ENCODE peak calls at places on chromosomes 1 and 21, in four cellular contexts. N is endothelial cell of umbilical vein, K is adrenal gland, E is mammary epithelial cell. Z is an unnamed sample.
A peak's percentile ranks its signal among the peaks of the same experiment; 100 is the strongest.

GRCh38 chr21:46322351-46323226 is 1.1 kb downstream of the C21orf58 start:
- DNase-seq in N (peak; percentile 44), K (peak; percentile 57), E (peak; percentile 27), Z (no peak)

GRCh38 chr1:180566048-180566447 is 7.3 kb downstream of the OVAAL start:
- DNase-seq in N (peak; percentile 81), K (no peak), E (no peak), Z (no peak)

GRCh38 chr1:230761443-230762167 is 14.4 kb downstream of the CAPN9 start:
- DNase-seq in N (no peak), K (no peak), E (no peak), Z (no peak)

GRCh38 chr1:171152533-171152932 is 32.6 kb upstream of the FMO2 start:
- DNase-seq in N (no peak), K (no peak), E (no peak), Z (no peak)

GRCh38 chr1:221708076-221708571 is 33.8 kb downstream of the DUSP10 start:
- DNase-seq in N (no peak), K (no peak), E (peak; percentile 66), Z (no peak)

GRCh38 chr21:28229811-28230210 is 762.9 kb downstream of the LTN1 start:
- DNase-seq in N (peak; percentile 37), K (no peak), E (peak; percentile 25), Z (peak; percentile 70)

GRCh38 chr1:54339126-54339525 is 67.1 kb downstream of the SSBP3 start:
- DNase-seq in N (no peak), K (no peak), E (no peak), Z (no peak)

GRCh38 chr1:55309053-55309452 is 93.9 kb upstream of the USP24 start:
- DNase-seq in N (no peak), K (no peak), E (no peak), Z (no peak)

GRCh38 chr1:54885863-54886723 is 902 bp downstream of the DHCR24 start:
- DNase-seq in N (peak; percentile 16), K (no peak), E (peak; percentile 77), Z (peak; percentile 67)

DNA sequence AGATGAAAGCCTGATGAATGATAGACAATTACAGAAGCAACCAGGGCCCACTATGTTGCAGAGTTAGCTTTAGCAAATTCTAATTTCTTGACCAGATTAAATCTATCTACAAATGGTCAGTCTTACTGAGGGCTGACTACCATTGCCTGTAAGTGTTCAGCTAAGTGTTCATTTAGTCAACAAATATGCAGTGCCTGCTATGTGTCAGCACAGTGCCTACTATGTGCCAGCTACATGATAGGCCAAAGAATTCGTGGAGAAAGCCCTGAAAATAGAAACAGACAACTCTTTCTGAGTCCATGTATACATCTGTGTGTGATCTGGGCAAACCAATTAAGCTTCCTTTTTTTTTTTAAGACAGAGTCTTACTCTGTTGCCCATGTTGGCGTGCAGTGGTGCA is 212.8 kb downstream of the SMYD3 start:
- DNase-seq in N (no peak), K (no peak), E (no peak), Z (no peak)
- H3K27me3 ChIP-seq in N (no peaks in the 10 kb centered on the region), K (no peaks in the 10 kb centered on the region), E (no peaks in the 10 kb centered on the region), Z (no peaks in the 10 kb centered on the region)

GRCh38 chr1:166488327-166488726 is 321.5 kb upstream of the FAM78B start:
- DNase-seq in N (no peak), K (no peak), E (no peak), Z (no peak)

GRCh38 chr1:166485620-166486019 is 318.8 kb upstream of the FAM78B start:
- DNase-seq in N (no peak), K (no peak), E (peak; percentile 19), Z (peak; percentile 50)

GRCh38 chr1:166489670-166490436 is 323.1 kb upstream of the FAM78B start:
- DNase-seq in N (no peak), K (peak; percentile 54), E (no peak), Z (peak; percentile 20)

GRCh38 chr1:166489356-166489669 is 322.5 kb upstream of the FAM78B start:
- DNase-seq in N (no peak), K (no peak), E (no peak), Z (no peak)

GRCh38 chr1:166490437-166490784 is 323.6 kb upstream of the FAM78B start:
- DNase-seq in N (no peak), K (peak; percentile 54), E (peak; percentile 19), Z (no peak)
- H3K27ac ChIP-seq in N (no peak overlapping the region), K (no peak overlapping the region), E (no peak overlapping the region), Z (no peak overlapping the region)

GRCh38 chr1:187516874-187517273 is 688.1 kb downstream of the PLA2G4A start:
- DNase-seq in N (no peak), K (no peak), E (peak; percentile 17), Z (peak; percentile 46)
- H3K27me3 ChIP-seq in N (no peaks in the 10 kb centered on the region), K (no peaks in the 10 kb centered on the region), E (no peaks in the 10 kb centered on the region), Z (no peaks in the 10 kb centered on the region)

DNA sequence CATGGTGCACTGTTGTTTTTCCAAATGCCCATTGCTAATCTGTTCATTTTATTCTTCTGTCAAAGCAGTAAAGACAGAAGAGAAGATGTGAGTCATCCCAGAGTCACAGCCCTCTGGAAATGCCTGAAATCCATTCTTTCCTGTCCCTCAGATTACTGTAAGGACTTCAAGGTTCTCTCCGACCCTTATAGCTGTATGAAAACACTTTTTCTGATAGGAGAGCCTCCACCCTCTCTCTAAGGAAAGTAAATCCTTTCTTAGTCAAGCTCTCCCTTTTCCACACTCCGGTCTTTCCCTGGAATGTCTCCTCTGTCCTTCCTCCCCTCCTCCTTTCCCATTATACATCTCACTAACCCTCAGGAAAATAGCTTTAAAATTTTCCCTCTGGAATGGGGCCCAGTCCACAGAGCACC is 3.5 kb upstream of the PRDX6 start:
- DNase-seq in N (peak; percentile 83), K (no peak), E (peak; percentile 64), Z (peak; percentile 54)
- H3K27ac ChIP-seq in N (peak overlapping the region; percentile 56), K (peak overlapping the region; percentile 98), E (no peak overlapping the region), Z (no peak overlapping the region)

DNA sequence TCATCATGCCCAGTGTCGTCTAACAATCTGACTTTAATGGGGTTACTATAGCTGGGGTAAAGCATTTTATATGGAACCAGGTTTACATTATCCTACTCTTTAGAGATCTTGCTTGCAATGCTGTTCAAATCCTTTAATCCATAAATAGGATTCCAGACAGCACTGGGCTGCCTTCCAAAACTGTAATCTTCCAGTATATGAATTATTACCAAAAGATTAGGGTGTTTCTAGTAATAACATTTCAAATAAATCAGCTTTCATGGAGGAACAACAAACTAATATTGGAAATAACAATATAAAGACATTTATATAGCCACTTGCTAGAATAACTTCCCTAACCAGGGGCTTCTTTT is 88.6 kb upstream of the PLXNA2 start:
- DNase-seq in N (no peak), K (no peak), E (no peak), Z (no peak)
- H3K27me3 ChIP-seq in N (no peaks in the 10 kb centered on the region), K (no peaks in the 10 kb centered on the region), E (peaks cover 20% of the 10 kb centered on the region), Z (peaks cover 59% of the 10 kb centered on the region)

DNA sequence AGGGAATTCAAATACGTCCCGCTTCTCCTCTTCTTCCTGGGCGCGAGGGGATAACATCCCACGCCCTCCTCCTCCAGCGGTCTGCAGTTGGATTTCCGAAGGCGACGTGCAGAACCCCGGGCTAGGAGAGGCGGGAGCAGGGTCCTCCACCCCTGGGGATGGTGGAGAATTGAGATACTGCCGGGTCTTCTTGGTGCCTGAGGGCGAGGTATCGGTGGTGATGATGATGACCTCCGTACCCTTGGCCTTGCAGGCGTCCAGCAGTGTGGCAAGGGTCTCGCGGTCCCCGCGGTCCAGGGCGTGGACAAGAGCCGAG is 3.2 kb upstream of the LIX1L start:
- DNase-seq in N (no peak), K (no peak), E (no peak), Z (no peak)
- H3K27ac ChIP-seq in N (no peak overlapping the region), K (peak overlapping the region; percentile 92), E (no peak overlapping the region), Z (no peak overlapping the region)

GRCh38 chr1:22972760-22973159 is at the start of gene LACTBL1:
- DNase-seq in N (no peak), K (peak; percentile 24), E (no peak), Z (no peak)
- H3K27me3 ChIP-seq in N (peaks cover 21% of the 10 kb centered on the region), K (no peaks in the 10 kb centered on the region), E (peaks cover 6% of the 10 kb centered on the region), Z (peaks cover 40% of the 10 kb centered on the region)

DNA sequence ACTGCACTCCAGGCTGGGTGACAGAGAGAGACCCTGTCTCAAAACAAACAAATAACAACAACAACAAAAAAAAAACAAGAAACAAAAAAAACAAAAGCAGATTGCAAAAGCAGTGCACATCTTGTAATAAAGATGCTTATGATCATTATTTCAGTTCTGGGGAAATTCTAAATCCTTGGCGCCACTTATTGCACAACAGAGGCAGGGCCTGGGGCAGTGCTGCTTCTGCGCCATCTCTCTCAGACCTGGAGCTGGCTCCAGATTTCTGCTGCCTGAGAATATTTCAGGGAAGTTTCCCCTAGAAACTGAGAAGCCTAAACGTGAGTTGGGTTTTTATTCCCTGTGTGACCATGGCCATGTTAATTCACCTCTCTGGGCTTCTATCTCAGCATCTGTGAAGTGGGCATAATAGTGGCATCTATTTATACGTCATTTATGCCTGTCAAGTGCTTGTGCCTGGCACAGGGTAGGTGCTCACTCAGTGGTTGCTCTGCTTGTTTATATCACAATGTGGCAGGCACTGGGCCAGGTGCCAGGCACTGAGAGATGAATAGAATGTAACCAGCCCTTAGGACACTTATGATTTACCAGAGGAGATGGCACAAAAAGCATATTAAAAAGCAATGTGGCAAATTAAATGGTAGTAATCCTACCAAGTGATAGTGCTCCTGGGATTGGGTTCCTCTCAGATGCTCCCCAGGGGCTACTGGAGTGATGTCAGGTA is 67.9 kb downstream of the MDM4 start:
- DNase-seq in N (no peak), K (peak; percentile 94), E (no peak), Z (no peak)
- H3K27ac ChIP-seq in N (no peak overlapping the region), K (no peak overlapping the region), E (no peak overlapping the region), Z (no peak overlapping the region)

Z was measured in foreskin keratinocyte.